ENCODE peak calls at places on chromosome 14, in five cellular contexts. W, G, Y, P and D are unnamed samples.

GRCh38 chr14:30551460-30551859 is 7.5 kb upstream of the G2E3 start:
- DNase-seq in W (no peak), G (no peak), Y (no peak), P (no peak), D (no peak)

GRCh38 chr14:74539503-74539902 is 45.9 kb downstream of the ISCA2 start:
- DNase-seq in W (no peak), G (no peak), Y (no peak), P (no peak), D (no peak)

GRCh38 chr14:36976571-36977023 is 195.8 kb downstream of the SLC25A21 start:
- DNase-seq in W (no peak), G (no peak), Y (no peak), P (peak), D (peak)

GRCh38 chr14:104496095-104496494 is 83.5 kb upstream of the C14orf180 start:
- DNase-seq in W (no peak), G (no peak), Y (no peak), P (no peak), D (no peak)

GRCh38 chr14:51004801-51005526 is 60.7 kb upstream of the PYGL start:
- DNase-seq in W (peak), G (no peak), Y (no peak), P (no peak), D (no peak)

GRCh38 chr14:32109676-32110075 is 32.6 kb downstream of the ARHGAP5 start:
- DNase-seq in W (peak), G (no peak), Y (no peak), P (peak), D (peak)

GRCh38 chr14:73786632-73786941 is 65.0 kb upstream of the PTGR2 start:
- DNase-seq in W (peak), G (no peak), Y (peak), P (no peak), D (no peak)

GRCh38 chr14:92951912-92952471 is 29.0 kb downstream of the CHGA start:
- DNase-seq in W (peak), G (peak), Y (peak), P (peak), D (no peak)

GRCh38 chr14:65062096-65063075 is 39.9 kb downstream of the MAX start:
- DNase-seq in W (no peak), G (no peak), Y (no peak), P (no peak), D (no peak)

GRCh38 chr14:100375273-100375962 is 52.3 kb downstream of the SLC25A47 start:
- DNase-seq in W (peak), G (peak), Y (peak), P (peak), D (peak)

GRCh38 chr14:100850841-100851585 is 25.1 kb downstream of the MEG3 start:
- DNase-seq in W (no peak), G (no peak), Y (peak), P (no peak), D (no peak)

GRCh38 chr14:98177551-98177950 is 1094.4 kb downstream of the BCL11B start:
- DNase-seq in W (no peak), G (no peak), Y (no peak), P (no peak), D (no peak)

GRCh38 chr14:104085032-104085888 is at the start of gene ASPG:
- DNase-seq in W (no peak), G (no peak), Y (peak), P (no peak), D (no peak)

GRCh38 chr14:106802413-106803364 is 1276.3 kb downstream of the TMEM121 start:
- DNase-seq in W (no peak), G (no peak), Y (peak), P (no peak), D (no peak)

GRCh38 chr14:76773956-76774355 is 12.7 kb downstream of the VASH1 start:
- DNase-seq in W (no peak), G (no peak), Y (no peak), P (no peak), D (no peak)

GRCh38 chr14:66143387-66144112 is 342.6 kb upstream of the CCDC196 start:
- DNase-seq in W (no peak), G (no peak), Y (no peak), P (no peak), D (no peak)

GRCh38 chr14:36424478-36425102 is 95.4 kb downstream of the NKX2-1 start:
- DNase-seq in W (no peak), G (no peak), Y (no peak), P (no peak), D (no peak)

GRCh38 chr14:102164241-102164641 is 24.5 kb downstream of the WDR20 start:
- DNase-seq in W (peak), G (no peak), Y (no peak), P (peak), D (no peak)

GRCh38 chr14:106094654-106095189 is 568.3 kb downstream of the TMEM121 start:
- DNase-seq in W (no peak), G (no peak), Y (no peak), P (no peak), D (no peak)

GRCh38 chr14:81471062-81471461 is 62.6 kb downstream of the SEL1L start:
- DNase-seq in W (no peak), G (no peak), Y (no peak), P (no peak), D (no peak)

GRCh38 chr14:103008768-103009342 is 48.5 kb downstream of the CDC42BPB start:
- DNase-seq in W (peak), G (no peak), Y (no peak), P (peak), D (no peak)

GRCh38 chr14:103550451-103551337 is 11.8 kb downstream of the BAG5 start:
- DNase-seq in W (no peak), G (no peak), Y (peak), P (no peak), D (no peak)

GRCh38 chr14:26897186-26897585 is 299.4 kb upstream of the NOVA1 start:
- DNase-seq in W (no peak), G (no peak), Y (no peak), P (no peak), D (no peak)

GRCh38 chr14:76844223-76844622 is 18.0 kb downstream of the LRRC74A start:
- DNase-seq in W (peak), G (no peak), Y (peak), P (no peak), D (no peak)

GRCh38 chr14:103633391-103633790 is 4.4 kb downstream of the KLC1 start:
- DNase-seq in W (no peak), G (no peak), Y (no peak), P (no peak), D (no peak)

GRCh38 chr14:72311116-72311515 is 378.9 kb downstream of the RGS6 start:
- DNase-seq in W (no peak), G (no peak), Y (no peak), P (no peak), D (no peak)

GRCh38 chr14:75125617-75126016 is 1.2 kb downstream of the NEK9 start:
- DNase-seq in W (peak), G (no peak), Y (no peak), P (peak), D (peak)

GRCh38 chr14:97379091-97379531 is 581.9 kb downstream of the VRK1 start:
- DNase-seq in W (no peak), G (no peak), Y (no peak), P (no peak), D (no peak)

GRCh38 chr14:31414190-31414833 is 6.0 kb downstream of the HEATR5A start:
- DNase-seq in W (no peak), G (no peak), Y (no peak), P (no peak), D (no peak)

GRCh38 chr14:92986254-92987147 is 63.6 kb downstream of the CHGA start:
- DNase-seq in W (peak), G (peak), Y (peak), P (peak), D (no peak)

GRCh38 chr14:70188608-70189540 is at the start of gene SLC8A3:
- DNase-seq in W (peak), G (no peak), Y (peak), P (peak), D (no peak)

GRCh38 chr14:96920023-96920422 is 122.8 kb downstream of the VRK1 start:
- DNase-seq in W (no peak), G (no peak), Y (no peak), P (no peak), D (no peak)

GRCh38 chr14:39060818-39061437 is 42.1 kb downstream of the SEC23A start:
- DNase-seq in W (no peak), G (no peak), Y (no peak), P (no peak), D (no peak)

GRCh38 chr14:69079188-69079742 is 73.7 kb downstream of the DCAF5 start:
- DNase-seq in W (peak), G (no peak), Y (no peak), P (peak), D (no peak)

GRCh38 chr14:55441286-55441685 is 870 bp upstream of the TBPL2 start:
- DNase-seq in W (no peak), G (no peak), Y (no peak), P (no peak), D (no peak)

GRCh38 chr14:55436530-55436929 is 3.9 kb downstream of the TBPL2 start:
- DNase-seq in W (no peak), G (no peak), Y (no peak), P (no peak), D (no peak)

GRCh38 chr14:55440385-55440784 is at the start of gene TBPL2:
- DNase-seq in W (no peak), G (no peak), Y (peak), P (no peak), D (no peak)

GRCh38 chr14:55434805-55435174 is 5.6 kb downstream of the TBPL2 start:
- DNase-seq in W (no peak), G (no peak), Y (no peak), P (no peak), D (no peak)

DNA sequence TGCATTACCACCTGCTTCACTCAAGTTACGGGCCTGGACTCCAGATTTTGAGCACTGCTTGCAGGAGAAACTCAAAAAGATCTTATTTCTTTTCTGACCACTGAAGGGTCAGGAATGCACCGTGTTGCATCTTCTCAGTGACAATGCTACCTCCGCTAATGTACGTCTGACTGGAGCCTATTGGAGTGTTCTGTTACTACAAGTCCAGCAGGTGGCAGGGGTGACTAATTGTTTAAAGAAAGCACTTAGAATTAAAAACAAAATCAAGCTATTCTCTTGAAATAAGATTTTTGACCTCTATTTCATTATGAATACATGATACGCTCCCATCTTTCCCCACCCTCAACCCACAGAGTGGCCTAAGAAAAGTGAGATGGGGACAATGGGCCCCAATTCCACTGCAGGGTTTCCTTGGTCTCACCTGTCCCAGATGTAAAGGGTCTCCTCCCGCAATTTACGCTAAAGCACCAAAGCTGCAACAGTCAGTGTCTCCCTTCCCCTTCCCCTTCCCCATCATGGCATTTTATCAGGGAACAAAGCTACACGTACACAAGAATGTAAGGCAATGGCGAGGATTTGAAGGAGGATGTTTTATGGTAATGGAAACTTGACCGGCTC is 2.2 kb downstream of the TBPL2 start:
- DNase-seq in W (peak), G (no peak), Y (no peak), P (peak), D (peak)
- TF ChIP-seq CTCF in W (peak), G (peak), Y (peak), P (peak), D (peak)

GRCh38 chr14:57609313-57609712 is 115.7 kb upstream of the CCDC198 start:
- DNase-seq in W (no peak), G (no peak), Y (no peak), P (no peak), D (no peak)
- TF ChIP-seq CTCF in W (no peak), G (no peak), Y (no peak), P (no peak), D (no peak)

DNA sequence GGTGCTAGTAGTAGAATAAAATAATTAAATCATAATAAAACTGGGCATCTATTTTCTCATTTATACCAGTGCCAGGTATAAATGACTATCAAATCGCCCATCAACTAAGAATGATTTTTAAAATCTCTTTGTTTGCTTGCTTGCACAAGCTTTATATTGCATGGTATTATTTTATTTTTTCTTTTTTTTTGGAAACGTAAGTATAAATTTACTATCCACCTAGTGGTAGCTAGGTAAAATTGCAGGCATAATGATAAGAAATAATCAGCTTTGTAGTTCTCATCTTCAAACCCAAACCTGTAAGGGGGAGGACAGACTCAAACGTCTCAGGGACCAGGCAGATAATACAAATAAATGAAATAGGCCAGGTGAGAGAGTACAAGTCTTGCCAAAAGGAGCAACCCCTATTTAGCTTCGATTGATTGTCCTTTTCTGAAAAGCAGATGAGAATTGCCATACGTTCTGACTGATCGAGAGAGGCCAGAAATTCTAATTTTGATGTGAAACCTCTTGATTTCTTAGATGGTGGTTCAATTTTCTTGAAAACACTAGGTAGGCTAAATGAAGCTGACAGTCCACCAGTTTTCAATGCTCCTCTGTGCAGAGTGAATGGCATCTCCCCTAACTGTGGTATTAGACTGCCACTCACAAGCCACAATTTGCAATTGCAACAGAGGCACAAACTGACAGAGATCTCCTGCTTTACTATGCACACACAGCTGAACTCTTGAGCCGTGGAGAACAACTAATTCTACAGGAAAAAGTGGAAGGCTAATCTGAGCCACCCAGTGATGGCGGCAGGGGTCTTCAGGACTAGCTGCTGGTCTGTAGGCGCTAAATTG is 189.3 kb downstream of the DACT1 start:
- DNase-seq in W (no peak), G (no peak), Y (no peak), P (no peak), D (no peak)
- TF ChIP-seq CTCF in W (peak), G (peak), Y (no peak), P (peak), D (peak)

DNA sequence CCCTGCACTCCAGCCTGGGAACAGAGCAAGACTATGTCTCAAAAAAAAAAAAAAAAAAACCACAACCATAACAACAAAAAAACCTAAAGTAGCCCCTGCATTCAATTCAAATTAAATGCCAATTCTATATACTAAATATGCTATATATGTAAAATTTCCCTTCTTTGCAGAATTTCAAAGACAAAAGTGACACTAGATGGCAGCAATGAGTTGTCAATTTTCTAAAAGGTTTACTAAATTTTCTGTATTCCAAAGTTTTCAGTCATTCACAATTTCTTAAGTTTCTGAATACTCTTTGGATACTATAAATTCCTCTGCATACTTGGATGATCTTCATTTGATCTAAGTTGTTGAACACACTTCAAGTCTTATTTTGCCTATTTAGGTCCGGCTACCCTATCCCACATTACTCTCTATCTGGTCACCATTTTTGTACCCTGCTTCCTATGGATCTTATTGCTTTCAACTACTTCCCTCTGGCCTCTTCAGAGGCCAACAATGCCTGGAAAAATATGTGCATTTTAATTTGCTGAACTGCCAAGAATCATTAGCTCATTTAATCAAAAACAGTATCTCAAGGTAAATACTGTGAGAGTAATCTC is 27.9 kb downstream of the HNRNPC start:
- DNase-seq in W (peak), G (no peak), Y (no peak), P (peak), D (no peak)
- TF ChIP-seq CTCF in W (peak), G (peak), Y (no peak), P (peak), D (peak)

DNA sequence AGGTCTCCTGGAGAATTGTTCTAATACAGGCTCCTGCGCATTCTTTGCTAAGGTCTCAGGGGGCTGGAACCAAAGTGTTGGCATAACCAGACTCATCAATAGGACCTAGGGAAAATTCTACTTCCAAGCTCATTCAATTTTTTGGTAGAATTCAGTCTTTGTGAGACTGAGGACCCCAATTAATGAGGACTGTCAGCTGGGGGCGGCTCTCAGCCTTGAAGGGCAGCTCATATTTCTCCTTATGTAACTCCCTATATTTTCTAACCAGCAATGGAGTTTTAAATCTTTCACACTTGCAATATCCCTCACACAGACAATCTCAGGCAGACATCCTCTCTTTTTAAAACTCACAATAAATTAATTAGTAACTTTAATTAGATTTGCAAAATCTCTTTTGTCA is 476.4 kb upstream of the LRFN5 start:
- DNase-seq in W (no peak), G (no peak), Y (no peak), P (no peak), D (no peak)
- TF ChIP-seq CTCF in W (no peak), G (no peak), Y (no peak), P (no peak), D (no peak)

GRCh38 chr14:62667515-62667914 is 377.7 kb downstream of the KCNH5 start:
- DNase-seq in W (no peak), G (no peak), Y (no peak), P (no peak), D (no peak)
- TF ChIP-seq CTCF in W (no peak), G (no peak), Y (no peak), P (no peak), D (no peak)

GRCh38 chr14:33332497-33332896 is 393.8 kb downstream of the NPAS3 start:
- DNase-seq in W (no peak), G (no peak), Y (no peak), P (no peak), D (no peak)
- TF ChIP-seq CTCF in W (no peak), G (no peak), Y (no peak), P (no peak), D (no peak)